ENCODE peak calls at places on chromosomes 13 and 19, in six cellular contexts. L, G, H, X, C and Z are unnamed samples.
A peak's percentile ranks its signal among the peaks of the same experiment; 100 is the strongest.

GRCh38 chr13:94612050-94612449 is 10.4 kb downstream of the GPR180 start:
- DNase-seq in L (no peak), X (no peak), C (no peak), H (no peak), G (no peak), Z (no peak)

GRCh38 chr19:2266183-2266993 is 10.2 kb upstream of the JSRP1 start:
- DNase-seq in C (peak; percentile 46), L (peak; percentile 81), X (peak; percentile 58), G (peak; percentile 79), H (no peak), Z (peak; percentile 93)

GRCh38 chr19:756232-756631 is 5.3 kb downstream of the MISP start:
- DNase-seq in X (peak; percentile 82), L (no peak), C (peak; percentile 67), H (peak; percentile 54), G (no peak), Z (no peak)

GRCh38 chr13:90443268-90443667 is 904.2 kb upstream of the MIR17HG start:
- DNase-seq in X (no peak), G (no peak), H (no peak), L (no peak), C (no peak), Z (no peak)

GRCh38 chr13:31042501-31043165 is 110.2 kb downstream of the TEX26 start:
- DNase-seq in X (no peak), C (no peak), H (no peak), G (no peak), L (no peak), Z (no peak)

GRCh38 chr13:97275265-97275664 is 53.1 kb downstream of the MBNL2 start:
- DNase-seq in L (no peak), X (peak; percentile 57), G (no peak), H (no peak), C (no peak), Z (no peak)

GRCh38 chr13:113489171-113489548 is 1.4 kb downstream of the DCUN1D2 start:
- DNase-seq in C (no peak), G (no peak), L (peak; percentile 35), X (peak; percentile 16), H (no peak), Z (no peak)

GRCh38 chr13:28710161-28710560 is 8.6 kb downstream of the SLC46A3 start:
- DNase-seq in X (no peak), C (no peak), H (no peak), G (no peak), L (no peak), Z (no peak)

GRCh38 chr13:54029720-54030119 is 1001.1 kb downstream of the OLFM4 start:
- DNase-seq in G (no peak), H (no peak), C (no peak), X (no peak), L (no peak), Z (no peak)

GRCh38 chr19:34224996-34225658 is 29.2 kb upstream of the GARRE1 start:
- DNase-seq in G (no peak), L (no peak), C (no peak), H (no peak), X (no peak), Z (no peak)

GRCh38 chr19:19748249-19748938 is 15.5 kb upstream of the ZNF14 start:
- DNase-seq in X (no peak), G (peak; percentile 45), H (no peak), L (no peak), C (no peak), Z (peak; percentile 10)

GRCh38 chr13:67204731-67205130 is 25.4 kb downstream of the PCDH9 start:
- DNase-seq in L (no peak), H (no peak), G (no peak), X (no peak), C (no peak), Z (no peak)

GRCh38 chr13:105638446-105638845 is 897.0 kb downstream of the EFNB2 start:
- DNase-seq in H (no peak), C (no peak), X (no peak), L (no peak), G (no peak), Z (no peak)

GRCh38 chr19:53971608-53972007 is 8.9 kb downstream of the CACNG8 start:
- DNase-seq in C (no peak), L (no peak), H (no peak), X (no peak), G (no peak), Z (no peak)

GRCh38 chr19:47158879-47159509 is 28.4 kb downstream of the SAE1 start:
- DNase-seq in L (no peak), X (no peak), C (no peak), H (no peak), G (no peak), Z (no peak)

GRCh38 chr13:105847532-105848295 is 687.7 kb downstream of the EFNB2 start:
- DNase-seq in H (no peak), X (no peak), L (no peak), C (peak; percentile 41), G (no peak), Z (no peak)

GRCh38 chr13:83752141-83752540 is 130.1 kb downstream of the SLITRK1 start:
- DNase-seq in C (no peak), H (no peak), L (no peak), X (peak; percentile 16), G (no peak), Z (no peak)

GRCh38 chr13:44331912-44332840 is 41.4 kb upstream of the SERP2 start:
- DNase-seq in X (no peak), L (peak; percentile 85), H (no peak), G (no peak), C (peak; percentile 72), Z (no peak)

GRCh38 chr19:9941236-9941635 is 4.9 kb upstream of the OLFM2 start:
- DNase-seq in H (no peak), C (no peak), G (no peak), X (no peak), L (no peak), Z (no peak)

GRCh38 chr19:32677657-32678056 is 2.0 kb downstream of the RGS9BP start:
- DNase-seq in H (no peak), X (no peak), C (no peak), L (no peak), G (peak; percentile 77), Z (no peak)

GRCh38 chr19:56106993-56107392 is 14.1 kb downstream of the ZNF787 start:
- DNase-seq in L (no peak), X (no peak), H (no peak), C (no peak), G (no peak), Z (no peak)

GRCh38 chr19:56107626-56108351 is 13.3 kb downstream of the ZNF787 start:
- DNase-seq in C (no peak), X (no peak), G (peak; percentile 73), L (no peak), H (no peak), Z (peak; percentile 50)

GRCh38 chr19:56110515-56111448 is 10.3 kb downstream of the ZNF787 start:
- DNase-seq in C (peak; percentile 73), G (peak; percentile 68), H (no peak), L (peak; percentile 77), X (peak; percentile 78), Z (peak; percentile 73)

GRCh38 chr19:56108447-56109195 is 12.5 kb downstream of the ZNF787 start:
- DNase-seq in L (peak; percentile 72), H (no peak), G (no peak), C (no peak), X (no peak), Z (peak; percentile 57)

DNA sequence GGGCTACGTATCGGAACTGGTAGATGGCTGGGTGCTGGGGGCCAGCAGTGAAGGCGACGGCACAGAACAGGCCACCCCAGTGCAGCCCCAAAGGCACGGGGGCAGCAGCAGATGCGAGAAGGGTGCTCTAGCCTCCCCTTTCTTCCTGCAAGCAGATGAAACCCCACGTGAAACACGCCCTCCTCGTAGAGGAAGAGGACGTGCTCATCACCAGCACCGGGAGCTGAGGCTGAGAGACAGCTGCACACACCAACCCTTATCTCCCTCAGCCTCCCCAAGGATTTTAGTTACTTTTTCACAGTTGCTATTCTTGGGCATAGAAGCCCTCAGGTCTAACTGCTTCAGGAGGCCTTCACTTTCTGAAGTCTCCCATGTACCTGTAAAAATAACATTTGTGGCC is 11.9 kb downstream of the ZNF787 start:
- DNase-seq in X (no peak), H (no peak), C (no peak), G (no peak), L (no peak), Z (no peak)
- H3K27ac ChIP-seq in X (no peak overlapping the region), H (no peak overlapping the region), C (no peak overlapping the region), G (peak overlapping the region; percentile 62), L (peak overlapping the region; percentile 11), Z (no peak overlapping the region)

GRCh38 chr19:11168568-11168967 is 13.0 kb upstream of the SPC24 start:
- DNase-seq in G (no peak), X (no peak), H (peak; percentile 49), C (no peak), L (no peak), Z (no peak)
- TF ChIP-seq EP300 in G (no peak), X (no peak), H (no peak), C (peak; percentile 55), L (no peak), Z (no peak)

GRCh38 chr19:16185123-16185924 is at the start of gene FAM32A:
- DNase-seq in C (peak; percentile 96), H (peak; percentile 99), X (peak; percentile 98), L (peak; percentile 100), G (peak; percentile 88), Z (peak; percentile 100)
- H3K4me1 ChIP-seq in C (peaks cover 3% of the 10 kb centered on the region), H (peaks cover 4% of the 10 kb centered on the region), X (peaks cover 26% of the 10 kb centered on the region), L (no peaks in the 10 kb centered on the region), G (peaks cover 15% of the 10 kb centered on the region), Z (peaks cover 63% of the 10 kb centered on the region)

DNA sequence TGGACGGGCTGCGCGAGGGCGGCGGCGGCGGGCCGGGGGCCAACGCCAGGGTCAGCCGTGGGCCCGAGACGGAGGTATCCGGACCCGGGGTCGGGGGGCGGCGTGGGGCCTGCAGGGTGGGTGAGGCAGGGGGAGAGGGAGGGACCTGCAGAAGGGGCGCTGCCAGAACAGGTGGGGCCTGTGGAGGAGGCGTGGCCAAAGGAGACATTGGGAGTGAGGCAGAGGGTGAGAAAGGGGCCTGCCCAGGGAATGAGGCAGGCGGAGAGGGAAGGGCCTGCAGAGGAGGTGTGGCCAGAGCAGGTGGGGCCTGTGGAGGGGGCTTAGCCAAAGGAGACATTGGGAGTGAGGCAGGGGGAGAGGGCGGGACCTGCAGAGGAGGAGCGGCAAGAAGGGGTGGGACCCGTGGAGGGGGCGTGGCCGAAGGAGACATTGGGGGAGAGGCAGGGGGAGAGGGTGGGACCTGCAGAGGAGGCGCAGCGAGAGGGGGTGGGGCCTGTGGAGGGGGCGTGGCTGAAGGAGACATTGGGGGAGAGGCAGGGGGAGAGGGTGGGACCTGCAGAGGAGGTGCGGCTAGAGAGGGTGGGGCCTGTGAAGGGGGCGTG is 4.2 kb downstream of the PRR36 start:
- DNase-seq in X (peak; percentile 87), H (no peak), L (peak; percentile 86), G (no peak), C (peak; percentile 71), Z (peak; percentile 68)
- H3K27ac ChIP-seq in X (peak overlapping the region; percentile 78), H (peak overlapping the region; percentile 82), L (peak overlapping the region; percentile 76), G (peak overlapping the region; percentile 77), C (no peak overlapping the region), Z (peak overlapping the region; percentile 82)

GRCh38 chr13:26299168-26299788 is 45.3 kb downstream of the CDK8 start:
- DNase-seq in X (no peak), C (no peak), G (no peak), L (no peak), H (no peak), Z (no peak)
- TF ChIP-seq EP300 in X (no peak), C (no peak), G (no peak), L (no peak), H (no peak), Z (no peak)

GRCh38 chr13:40568672-40569350 is 97.6 kb downstream of the FOXO1 start:
- DNase-seq in G (no peak), X (peak; percentile 69), C (no peak), L (no peak), H (no peak), Z (no peak)
- H3K4me1 ChIP-seq in G (peaks cover 10% of the 10 kb centered on the region), X (peaks cover 99% of the 10 kb centered on the region), C (peaks cover 8% of the 10 kb centered on the region), L (peaks cover 47% of the 10 kb centered on the region), H (no peaks in the 10 kb centered on the region), Z (peaks cover 50% of the 10 kb centered on the region)

GRCh38 chr19:3474015-3474414 is 6.3 kb downstream of the SMIM24 start:
- DNase-seq in H (no peak), X (no peak), C (no peak), G (no peak), L (no peak), Z (peak; percentile 72)
- H3K27ac ChIP-seq in H (peak overlapping the region; percentile 1), X (no peak overlapping the region), C (no peak overlapping the region), G (no peak overlapping the region), L (no peak overlapping the region), Z (peak overlapping the region; percentile 46)